ENCODE peak calls at places on chromosomes 13 and 19, in seven cellular contexts. B is fibroblast of lung; D is effector memory CD4-positive, alpha-beta T cell; F is GM12878; O is psoas muscle; I is brain microvascular endothelial cell; U is AG04450. C is an unnamed sample. For H3K27me3, the result is how much of the 10 kb centered on the place peaks cover.

GRCh38 chr19:2548966-2549365 is 73.0 kb downstream of the GADD45B start:
- DNase-seq in B (no peak), D (no peak), F (no peak), O (no peak), I (no peak), U (no peak), C (no peak)

GRCh38 chr13:45850020-45850613 is 1.4 kb downstream of the SIAH3 start:
- DNase-seq in B (no peak), D (no peak), F (no peak), O (no peak), I (no peak), U (no peak), C (no peak)

GRCh38 chr13:87925006-87925405 is 253.8 kb downstream of the SLITRK5 start:
- DNase-seq in B (peak), D (no peak), F (no peak), O (no peak), I (no peak), U (no peak), C (no peak)

GRCh38 chr13:30192320-30193093 is 114.8 kb downstream of the KATNAL1 start:
- DNase-seq in B (no peak), D (no peak), F (peak), O (no peak), I (no peak), U (no peak), C (no peak)

GRCh38 chr19:30034321-30034720 is 92.3 kb downstream of the URI1 start:
- DNase-seq in B (no peak), D (no peak), F (no peak), O (no peak), I (no peak), U (no peak), C (no peak)

GRCh38 chr19:48102870-48103751 is 7.5 kb downstream of the PLA2G4C start:
- DNase-seq in B (peak), D (no peak), F (no peak), O (no peak), I (peak), U (no peak), C (peak)

GRCh38 chr13:82976499-82976898 is 905.8 kb downstream of the SLITRK1 start:
- DNase-seq in B (no peak), D (no peak), F (no peak), O (no peak), I (no peak), U (no peak), C (no peak)

GRCh38 chr19:4057913-4058695 is 8.6 kb downstream of the ZBTB7A start:
- DNase-seq in B (peak), D (no peak), F (no peak), O (peak), I (peak), U (peak), C (peak)

GRCh38 chr19:52307275-52307674 is 10.3 kb downstream of the ZNF480 start:
- DNase-seq in B (peak), D (no peak), F (no peak), O (no peak), I (peak), U (no peak), C (no peak)

GRCh38 chr19:48090281-48090802 is 20.3 kb downstream of the PLA2G4C start:
- DNase-seq in B (no peak), D (no peak), F (no peak), O (no peak), I (no peak), U (no peak), C (no peak)

GRCh38 chr13:23674795-23675640 is 104.8 kb downstream of the TNFRSF19 start:
- DNase-seq in B (peak), D (no peak), F (no peak), O (no peak), I (peak), U (peak), C (peak)

GRCh38 chr13:60645552-60646138 is 248.6 kb downstream of the TDRD3 start:
- DNase-seq in B (no peak), D (no peak), F (no peak), O (no peak), I (no peak), U (no peak), C (no peak)

GRCh38 chr19:10568444-10568825 is 344 bp downstream of the CDKN2D start:
- DNase-seq in B (no peak), D (no peak), F (no peak), O (no peak), I (no peak), U (no peak), C (peak)

GRCh38 chr19:5397804-5398692 is 57.2 kb upstream of the ZNRF4 start:
- DNase-seq in B (no peak), D (no peak), F (no peak), O (no peak), I (peak), U (no peak), C (no peak)

GRCh38 chr13:94860981-94861407 is 148.6 kb upstream of the SOX21 start:
- DNase-seq in B (peak), D (no peak), F (no peak), O (no peak), I (peak), U (no peak), C (peak)

GRCh38 chr13:20696073-20696472 is 7.4 kb upstream of the IL17D start:
- DNase-seq in B (no peak), D (no peak), F (no peak), O (no peak), I (no peak), U (no peak), C (no peak)

GRCh38 chr19:14450168-14450874 is 17.2 kb downstream of the PKN1 start:
- DNase-seq in B (no peak), D (peak), F (no peak), O (no peak), I (peak), U (no peak), C (no peak)

GRCh38 chr19:50159078-50159477 is 4.0 kb downstream of the IZUMO2 start:
- DNase-seq in B (no peak), D (no peak), F (no peak), O (no peak), I (no peak), U (no peak), C (no peak)
- H3K27me3 ChIP-seq in B (under half), D (under half), F (under half), O (under half), I (under half), U (under half), C (under half)

GRCh38 chr13:113814435-113814821 is 49.4 kb downstream of the GAS6 start:
- DNase-seq in B (peak), D (no peak), F (no peak), O (no peak), I (peak), U (no peak), C (no peak)

GRCh38 chr13:113816248-113816924 is 47.5 kb downstream of the GAS6 start:
- DNase-seq in B (no peak), D (no peak), F (no peak), O (peak), I (no peak), U (no peak), C (no peak)

GRCh38 chr13:113816925-113817859 is 46.7 kb downstream of the GAS6 start:
- DNase-seq in B (peak), D (peak), F (no peak), O (peak), I (peak), U (peak), C (peak)

GRCh38 chr13:113813749-113814434 is 50.0 kb downstream of the GAS6 start:
- DNase-seq in B (peak), D (no peak), F (no peak), O (no peak), I (no peak), U (no peak), C (no peak)

GRCh38 chr13:113815151-113816058 is 48.5 kb downstream of the GAS6 start:
- DNase-seq in B (no peak), D (no peak), F (peak), O (no peak), I (no peak), U (no peak), C (no peak)
- H3K4me3 ChIP-seq in B (no peak), D (peak), F (peak), O (peak), I (no peak), U (no peak), C (no peak)

DNA sequence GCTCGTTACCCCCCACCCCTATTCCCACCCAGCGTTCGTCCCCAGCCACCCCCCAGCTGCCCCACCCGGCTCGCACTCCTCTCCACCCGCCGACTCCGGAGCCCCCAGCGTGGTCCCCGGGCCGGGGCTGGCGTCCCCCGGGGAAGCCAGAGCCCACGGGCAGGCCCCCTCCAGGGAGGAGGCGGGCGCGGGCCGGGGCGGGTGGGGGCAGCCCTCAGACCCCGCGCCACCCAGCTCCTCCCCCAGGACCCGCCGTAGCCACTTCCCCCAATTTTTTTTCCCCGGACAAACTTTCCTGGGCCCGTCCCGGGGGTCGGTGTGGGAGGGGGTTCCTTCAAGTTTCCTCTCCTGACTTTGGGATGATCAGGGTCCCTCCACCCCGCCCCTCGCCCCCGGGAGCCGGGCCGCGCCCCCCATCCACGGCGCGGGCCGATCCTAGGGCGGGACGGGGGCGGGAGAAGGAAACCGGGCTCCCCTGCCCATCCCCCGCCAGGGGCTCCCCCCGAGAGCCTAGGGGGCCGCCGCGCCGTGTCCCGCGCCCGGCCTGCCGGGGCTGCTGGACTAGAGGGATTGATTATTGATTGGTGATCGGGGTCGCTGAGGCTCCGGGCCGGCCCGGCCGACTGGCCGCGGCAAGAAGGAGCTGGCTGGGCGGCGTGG is 927 bp upstream of the TSHZ3 start:
- DNase-seq in B (no peak), D (no peak), F (no peak), O (peak), I (no peak), U (no peak), C (no peak)
- H3K27me3 ChIP-seq in B (under half), D (half or more), F (under half), O (half or more), I (under half), U (under half), C (under half)

DNA sequence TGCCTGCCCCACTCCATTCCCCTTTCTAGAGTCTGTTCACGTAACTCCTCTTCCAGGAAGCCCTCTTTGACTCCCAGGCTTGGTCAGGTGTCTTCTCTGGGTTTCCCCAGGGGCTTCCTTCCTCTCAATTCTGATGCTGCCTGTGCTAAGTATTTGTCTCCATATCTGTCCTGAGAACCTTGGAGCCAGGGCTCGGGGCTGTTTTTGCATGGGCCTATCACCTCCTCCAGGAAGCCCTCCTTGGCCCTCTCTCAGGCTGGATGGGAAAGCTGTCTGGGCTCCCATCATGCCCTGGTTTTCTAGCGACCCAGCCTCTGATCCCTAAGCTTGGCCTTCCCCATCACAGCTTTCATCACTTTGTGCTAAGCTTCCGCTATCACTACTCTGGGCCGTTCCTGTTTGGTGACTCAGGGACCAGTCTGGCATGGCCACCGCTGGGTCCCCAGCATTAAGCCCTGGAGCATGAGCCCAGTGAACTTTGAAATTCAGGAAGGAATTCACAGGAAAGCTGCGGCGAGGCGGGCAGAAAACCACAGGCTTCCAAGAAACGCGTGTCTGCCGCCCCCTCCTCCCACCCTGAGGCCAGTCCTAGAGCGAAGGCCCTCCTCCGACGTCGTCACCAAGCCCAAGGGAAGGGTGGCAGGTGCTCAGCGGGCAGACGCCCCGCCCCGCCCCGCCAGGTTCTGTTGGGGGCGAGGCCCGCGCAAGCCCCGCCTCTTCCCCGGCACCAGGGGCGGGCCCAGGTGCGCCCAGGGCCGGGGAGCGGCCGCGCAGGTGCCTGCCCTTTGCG is 482 bp upstream of the SPINT2 start:
- DNase-seq in B (peak), D (peak), F (no peak), O (peak), I (peak), U (no peak), C (peak)
- H3K4me3 ChIP-seq in B (no peak), D (peak), F (peak), O (peak), I (peak), U (peak), C (peak)

GRCh38 chr19:18792661-18793060 is 1.6 kb upstream of the COMP start:
- DNase-seq in B (no peak), D (no peak), F (no peak), O (no peak), I (no peak), U (no peak), C (no peak)
- H3K27me3 ChIP-seq in B (under half), D (under half), F (under half), O (half or more), I (half or more), U (half or more), C (under half)